ENCODE peak calls at places on chromosomes 2 and 18, in four cellular contexts. V is H1, U is HepG2, I is K562. R is an unnamed sample.

GRCh38 chr2:60116167-60116870 is 437.1 kb downstream of the BCL11A start:
- DNase-seq in V (no peak), U (no peak), I (no peak), R (no peak)

GRCh38 chr18:65477450-65477849 is 273.4 kb upstream of the CDH7 start:
- DNase-seq in V (no peak), U (no peak), I (no peak), R (no peak)

GRCh38 chr2:199085201-199085750 is 372.5 kb downstream of the SATB2 start:
- DNase-seq in V (no peak), U (no peak), I (no peak), R (no peak)

GRCh38 chr2:36921984-36922383 is 44.4 kb downstream of the STRN start:
- DNase-seq in V (no peak), U (no peak), I (no peak), R (no peak)

GRCh38 chr2:26711457-26712155 is 19.1 kb downstream of the KCNK3 start:
- DNase-seq in V (no peak), U (no peak), I (no peak), R (no peak)

GRCh38 chr2:177727577-177728351 is 335.2 kb downstream of the AGPS start:
- DNase-seq in V (no peak), U (no peak), I (peak), R (no peak)

GRCh38 chr2:64052468-64053241 is 33.4 kb upstream of the VPS54 start:
- DNase-seq in V (no peak), U (no peak), I (no peak), R (no peak)

GRCh38 chr2:101399001-101399794 is 11.9 kb upstream of the CREG2 start:
- DNase-seq in V (no peak), U (no peak), I (no peak), R (no peak)

GRCh38 chr2:239292956-239293355 is 107.9 kb downstream of the HDAC4 start:
- DNase-seq in V (no peak), U (no peak), I (no peak), R (no peak)

GRCh38 chr2:239292531-239292930 is 108.3 kb downstream of the HDAC4 start:
- DNase-seq in V (no peak), U (no peak), I (no peak), R (no peak)

GRCh38 chr2:239295377-239296019 is 105.3 kb downstream of the HDAC4 start:
- DNase-seq in V (no peak), U (no peak), I (no peak), R (no peak)

GRCh38 chr2:239294571-239295054 is 106.2 kb downstream of the HDAC4 start:
- DNase-seq in V (no peak), U (no peak), I (peak), R (no peak)

GRCh38 chr2:239293450-239294430 is 107.1 kb downstream of the HDAC4 start:
- DNase-seq in V (no peak), U (no peak), I (peak), R (no peak)
- TF ChIP-seq PHF8 in V (no peak), U (no peak), I (no peak), R (no peak)

DNA sequence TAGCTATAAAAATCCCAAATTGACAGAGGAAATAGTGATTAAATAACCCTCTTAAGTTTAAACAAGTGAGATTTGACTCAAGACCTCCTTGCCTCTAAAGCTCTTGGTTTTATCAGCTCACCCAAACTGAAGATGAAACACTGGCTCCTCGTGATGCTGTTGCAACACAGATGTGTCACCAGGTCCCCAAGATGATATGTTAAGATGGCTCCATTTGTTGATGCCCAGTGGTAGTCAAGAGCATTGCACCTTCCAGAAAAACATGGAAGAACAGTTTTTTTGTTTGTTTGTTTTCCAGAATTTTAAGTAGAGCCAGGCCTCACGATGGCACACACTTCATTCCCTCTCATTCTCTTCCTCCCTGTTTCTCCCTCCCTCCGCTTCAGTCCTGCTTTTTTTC is 399.8 kb downstream of the TXNL1 start:
- DNase-seq in V (no peak), U (no peak), I (no peak), R (no peak)
- TF ChIP-seq PHF8 in V (no peak), U (no peak), I (no peak), R (no peak)

GRCh38 chr18:49949991-49950395 is 136.7 kb upstream of the ACAA2 start:
- DNase-seq in V (no peak), U (no peak), I (no peak), R (no peak)

GRCh38 chr18:49948975-49949374 is 135.6 kb upstream of the ACAA2 start:
- DNase-seq in V (no peak), U (no peak), I (no peak), R (no peak)

GRCh38 chr18:49944681-49945080 is 131.3 kb upstream of the ACAA2 start:
- DNase-seq in V (peak), U (no peak), I (no peak), R (peak)
- TF ChIP-seq PHF8 in V (no peak), U (no peak), I (no peak), R (no peak)

GRCh38 chr2:119823734-119824334 is 64.1 kb downstream of the PTPN4 start:
- DNase-seq in V (no peak), U (peak), I (peak), R (peak)
- TF ChIP-seq PHF8 in V (no peak), U (no peak), I (no peak), R (no peak)

DNA sequence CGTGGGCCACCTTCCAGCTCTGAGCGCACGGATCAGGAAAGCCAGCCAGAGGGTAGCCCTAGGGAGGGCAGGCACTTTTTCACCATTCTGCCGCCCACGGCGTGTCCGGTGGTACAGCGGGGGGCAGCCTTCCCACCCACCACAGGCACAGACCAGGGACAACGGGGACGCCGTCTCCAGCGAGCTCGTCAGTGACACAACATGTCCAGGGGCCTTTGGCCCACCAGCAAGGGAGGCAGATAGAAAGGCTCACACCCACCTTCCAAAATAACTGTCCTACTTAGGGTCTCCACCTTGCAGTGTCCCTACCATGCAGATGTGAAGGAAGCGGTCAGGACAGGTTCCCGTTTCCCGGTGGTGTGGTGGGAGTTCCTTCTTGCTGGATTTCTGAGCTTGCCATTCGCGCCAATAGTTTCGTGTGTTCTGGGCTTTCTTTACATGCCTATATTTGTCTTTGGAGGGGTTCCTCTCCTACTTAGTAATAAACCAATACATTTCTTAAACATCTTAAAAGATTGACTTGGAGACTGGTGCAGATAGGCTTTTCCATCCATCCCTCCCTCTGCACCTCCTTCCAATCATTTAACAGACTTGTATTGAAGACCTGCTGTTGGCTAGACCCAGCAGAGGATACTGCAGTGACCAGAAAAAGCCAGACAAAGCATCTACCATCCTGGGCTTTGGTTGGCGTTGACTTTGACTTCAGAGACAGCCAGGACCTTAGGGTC is 872 bp downstream of the ASB1 start:
- DNase-seq in V (no peak), U (no peak), I (peak), R (no peak)
- TF ChIP-seq PHF8 in V (no peak), U (no peak), I (no peak), R (no peak)

GRCh38 chr18:77634495-77634894 is 384.8 kb downstream of the GALR1 start:
- DNase-seq in V (no peak), U (no peak), I (no peak), R (no peak)

GRCh38 chr18:77635858-77636257 is 386.2 kb downstream of the GALR1 start:
- DNase-seq in V (no peak), U (no peak), I (no peak), R (no peak)

GRCh38 chr18:77635441-77635840 is 385.8 kb downstream of the GALR1 start:
- DNase-seq in V (no peak), U (no peak), I (no peak), R (no peak)

GRCh38 chr18:77632738-77633137 is 383.1 kb downstream of the GALR1 start:
- DNase-seq in V (no peak), U (no peak), I (no peak), R (no peak)
- TF ChIP-seq PHF8 in V (no peak), U (no peak), I (no peak), R (no peak)

GRCh38 chr2:165240927-165241326 is 1.7 kb downstream of the SCN2A start:
- DNase-seq in V (no peak), U (no peak), I (no peak), R (no peak)

GRCh38 chr2:165237056-165237455 is 2.2 kb upstream of the SCN2A start:
- DNase-seq in V (no peak), U (no peak), I (no peak), R (no peak)

GRCh38 chr2:165238295-165238694 is 919 bp upstream of the SCN2A start:
- DNase-seq in V (no peak), U (no peak), I (peak), R (no peak)

GRCh38 chr2:165239826-165240618 is 808 bp downstream of the SCN2A start:
- DNase-seq in V (no peak), U (no peak), I (no peak), R (no peak)

GRCh38 chr2:165239230-165239629 is at the start of gene SCN2A:
- DNase-seq in V (no peak), U (peak), I (peak), R (no peak)
- TF ChIP-seq PHF8 in V (no peak), U (no peak), I (no peak), R (no peak)